ENCODE peak calls at places on chromosomes 11 and 22, in nine cellular contexts. N is natural killer cell, I is foreskin fibroblast, F is Calu3, M is endothelial cell, B is ovary, S is IMR-90, J is neural progenitor cell, U is AG04449. G is an unnamed sample.

GRCh38 chr11:727281-727701 is 20.0 kb upstream of the TALDO1 start:
- DNase-seq in N (no peak), I (no peak), F (no peak), M (no peak), B (peak; percentile 38), S (no peak), J (no peak), U (no peak), G (no peak)

GRCh38 chr22:31296258-31296657 is 4.0 kb upstream of the PIK3IP1 start:
- DNase-seq in N (no peak), I (peak; percentile 44), F (no peak), M (no peak), B (no peak), S (peak; percentile 58), J (no peak), U (no peak), G (no peak)

GRCh38 chr11:96390403-96390830 is 604 bp downstream of the JRKL start:
- DNase-seq in N (peak; percentile 17), I (no peak), F (no peak), M (no peak), B (no peak), S (peak; percentile 30), J (no peak), U (no peak), G (no peak)

GRCh38 chr11:66279092-66279797 is 1.3 kb downstream of the CNIH2 start:
- DNase-seq in N (no peak), I (no peak), F (no peak), M (no peak), B (no peak), S (no peak), J (no peak), U (no peak), G (no peak)

GRCh38 chr22:19446603-19447387 is 716 bp downstream of the C22orf39 start:
- DNase-seq in N (no peak), I (no peak), F (no peak), M (no peak), B (no peak), S (no peak), J (peak; percentile 78), U (no peak), G (no peak)

GRCh38 chr11:96293583-96293982 is 49.4 kb downstream of the MAML2 start:
- DNase-seq in N (no peak), I (no peak), F (no peak), M (no peak), B (no peak), S (no peak), J (no peak), U (no peak), G (no peak)

GRCh38 chr11:36657610-36658225 is 59.7 kb upstream of the RAG2 start:
- DNase-seq in N (no peak), I (peak; percentile 6), F (no peak), M (no peak), B (no peak), S (peak; percentile 13), J (no peak), U (no peak), G (no peak)

GRCh38 chr11:126929186-126930085 is 71.1 kb downstream of the KIRREL3 start:
- DNase-seq in N (no peak), I (no peak), F (no peak), M (no peak), B (no peak), S (peak; percentile 84), J (no peak), U (peak; percentile 82), G (no peak)

GRCh38 chr11:12674936-12675696 is 895 bp downstream of the TEAD1 start:
- DNase-seq in N (no peak), I (no peak), F (no peak), M (peak; percentile 28), B (peak; percentile 61), S (no peak), J (peak; percentile 63), U (no peak), G (peak; percentile 52)

GRCh38 chr11:1205121-1205986 is 17.5 kb upstream of the MUC5B start:
- DNase-seq in N (no peak), I (no peak), F (no peak), M (no peak), B (no peak), S (no peak), J (no peak), U (no peak), G (no peak)

GRCh38 chr11:112655386-112655785 is 305.8 kb upstream of the NCAM1 start:
- DNase-seq in N (no peak), I (peak; percentile 81), F (no peak), M (no peak), B (peak; percentile 85), S (peak; percentile 2), J (no peak), U (no peak), G (no peak)

GRCh38 chr11:75639752-75640151 is 29.1 kb downstream of the MAP6 start:
- DNase-seq in N (no peak), I (peak; percentile 17), F (no peak), M (no peak), B (peak; percentile 59), S (peak; percentile 59), J (peak; percentile 47), U (no peak), G (peak; percentile 40)

GRCh38 chr11:67312187-67313021 is 9.1 kb downstream of the SSH3 start:
- DNase-seq in N (no peak), I (no peak), F (peak; percentile 87), M (no peak), B (no peak), S (no peak), J (no peak), U (no peak), G (no peak)

GRCh38 chr22:32076726-32077550 is 33.9 kb downstream of the SLC5A1 start:
- DNase-seq in N (no peak), I (no peak), F (no peak), M (no peak), B (no peak), S (no peak), J (no peak), U (no peak), G (no peak)

GRCh38 chr11:46896719-46897406 is 21.5 kb downstream of the LRP4 start:
- DNase-seq in N (no peak), I (peak; percentile 34), F (peak; percentile 22), M (no peak), B (no peak), S (peak; percentile 37), J (peak; percentile 39), U (no peak), G (no peak)

GRCh38 chr11:1394936-1395772 is 5.4 kb downstream of the BRSK2 start:
- DNase-seq in N (no peak), I (no peak), F (no peak), M (no peak), B (peak; percentile 15), S (no peak), J (no peak), U (no peak), G (no peak)

GRCh38 chr11:64077607-64078006 is 41.9 kb downstream of the FLRT1 start:
- DNase-seq in N (no peak), I (no peak), F (no peak), M (no peak), B (no peak), S (no peak), J (no peak), U (no peak), G (no peak)

GRCh38 chr22:33126881-33127280 is 68.7 kb upstream of the SYN3 start:
- DNase-seq in N (no peak), I (no peak), F (no peak), M (no peak), B (no peak), S (no peak), J (peak; percentile 64), U (no peak), G (no peak)
- TF ChIP-seq CTCF in N (no peak), I (no peak), F (no peak), M (no peak), B (no peak), S (no peak), J (peak; percentile 64), U (no peak), G (peak; percentile 19)

GRCh38 chr11:118239509-118239908 is 12.7 kb downstream of the MPZL3 start:
- DNase-seq in N (no peak), I (no peak), F (no peak), M (no peak), B (no peak), S (no peak), J (no peak), U (no peak), G (no peak)
- TF ChIP-seq CTCF in N (no peak), I (no peak), F (no peak), M (no peak), B (no peak), S (no peak), J (no peak), U (no peak), G (no peak)

GRCh38 chr11:68763926-68764657 is 12.8 kb upstream of the TESMIN start:
- DNase-seq in N (no peak), I (no peak), F (no peak), M (no peak), B (no peak), S (no peak), J (peak; percentile 43), U (no peak), G (no peak)
- TF ChIP-seq CTCF in N (no peak), I (no peak), F (no peak), M (no peak), B (no peak), S (no peak), J (peak; percentile 33), U (no peak), G (no peak)

DNA sequence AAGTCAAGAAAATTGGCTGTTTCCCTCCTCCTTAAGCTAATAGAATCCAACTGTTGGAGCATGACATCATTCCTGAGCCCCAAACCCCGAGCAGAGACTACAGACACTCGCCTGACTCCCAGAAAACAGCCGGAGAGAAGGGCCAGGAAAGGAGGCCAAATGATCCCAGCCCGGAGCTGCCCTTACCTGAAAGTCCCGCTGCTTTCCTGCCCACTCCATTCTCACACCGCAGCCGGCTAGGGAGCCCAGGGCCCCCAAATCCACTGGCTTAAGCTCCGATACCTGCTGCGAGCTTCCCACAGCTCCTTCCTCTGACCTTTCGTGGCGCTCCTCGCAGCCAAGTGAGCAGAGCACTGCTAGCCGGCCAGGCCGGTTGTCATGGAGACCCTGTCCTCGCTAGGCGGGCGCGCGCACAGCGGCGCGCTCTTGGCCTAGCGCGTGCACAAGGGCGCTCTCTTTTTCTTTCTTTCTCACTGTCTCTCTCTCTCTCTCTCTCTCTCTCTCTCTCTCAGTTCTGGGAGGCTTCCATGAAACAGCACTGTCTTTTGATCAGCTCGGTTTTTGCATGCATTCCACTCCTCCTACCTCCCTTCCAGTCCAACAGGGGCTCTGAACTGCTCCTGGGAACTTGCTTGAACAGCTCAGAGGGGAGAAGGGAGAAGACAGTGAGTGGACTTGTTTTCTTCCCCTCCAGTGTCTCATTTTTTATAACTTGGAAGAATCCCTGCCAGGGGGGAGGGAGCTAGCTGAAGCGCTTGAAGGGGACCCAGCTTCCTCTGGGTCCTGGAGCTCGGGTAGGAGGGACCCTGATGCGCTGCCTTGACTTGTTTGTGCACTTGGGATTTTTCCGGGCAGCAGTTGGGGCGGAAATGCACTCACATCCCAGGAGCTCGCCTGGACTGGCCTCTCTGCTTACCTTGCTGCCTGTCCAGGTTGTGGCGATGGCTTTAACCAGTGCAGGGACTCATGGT is 100.4 kb upstream of the AKIP1 start:
- DNase-seq in N (peak; percentile 30), I (peak; percentile 86), F (peak; percentile 79), M (peak; percentile 54), B (peak; percentile 90), S (peak; percentile 81), J (peak; percentile 95), U (no peak), G (peak; percentile 81)
- TF ChIP-seq CTCF in N (no peak), I (no peak), F (no peak), M (no peak), B (no peak), S (no peak), J (no peak), U (no peak), G (no peak)

G was measured in nephron progenitor cell.